ENCODE peak calls at places on chromosomes 11 and 22, in five cellular contexts. Q is heart left ventricle, F is spleen, R is K562, N is prostate gland. D is an unnamed sample.

GRCh38 chr11:75465701-75466531 is 32.9 kb upstream of the KLHL35 start:
- DNase-seq in Q (no peak), F (peak; percentile 79), R (no peak), N (no peak), D (no peak)

GRCh38 chr11:76626266-76626665 is 44.3 kb downstream of the LRRC32 start:
- DNase-seq in Q (no peak), F (no peak), R (no peak), N (no peak), D (no peak)

GRCh38 chr11:134476435-134477021 is 64.5 kb upstream of the B3GAT1 start:
- DNase-seq in Q (no peak), F (no peak), R (no peak), N (no peak), D (no peak)

GRCh38 chr11:76314741-76315090 is 66.2 kb downstream of the THAP12 start:
- DNase-seq in Q (no peak), F (no peak), R (no peak), N (no peak), D (no peak)

GRCh38 chr11:68997124-68997994 is 15.7 kb downstream of the MRGPRF start:
- DNase-seq in Q (no peak), F (peak; percentile 62), R (no peak), N (no peak), D (no peak)

GRCh38 chr22:41021039-41021654 is 70.0 kb downstream of the RBX1 start:
- DNase-seq in Q (no peak), F (peak; percentile 77), R (no peak), N (peak; percentile 4), D (no peak)

GRCh38 chr11:18775492-18776292 is 15.9 kb downstream of the PTPN5 start:
- DNase-seq in Q (peak; percentile 46), F (no peak), R (peak; percentile 78), N (peak; percentile 57), D (no peak)

GRCh38 chr11:94141511-94142307 is 13.1 kb downstream of the PANX1 start:
- DNase-seq in Q (no peak), F (no peak), R (no peak), N (no peak), D (no peak)

GRCh38 chr11:82185925-82186324 is 547.7 kb downstream of the FAM181B start:
- DNase-seq in Q (no peak), F (no peak), R (no peak), N (no peak), D (no peak)

GRCh38 chr11:4061700-4062099 is 32.9 kb upstream of the RRM1 start:
- DNase-seq in Q (no peak), F (no peak), R (no peak), N (no peak), D (no peak)

GRCh38 chr11:67572747-67573419 is 10.7 kb upstream of the GSTP1 start:
- DNase-seq in Q (peak; percentile 65), F (peak; percentile 78), R (peak; percentile 32), N (peak; percentile 43), D (no peak)

GRCh38 chr11:94563176-94563847 is 3.9 kb upstream of the PIWIL4 start:
- DNase-seq in Q (no peak), F (no peak), R (no peak), N (no peak), D (no peak)

GRCh38 chr11:64925536-64926449 is 1.3 kb downstream of the PPP2R5B start:
- DNase-seq in Q (no peak), F (no peak), R (no peak), N (no peak), D (no peak)
- H3K4me3 ChIP-seq in Q (no peak overlapping the region), F (peak overlapping the region; percentile 73), R (peak overlapping the region; percentile 60), N (peak overlapping the region; percentile 97), D (peak overlapping the region; percentile 95)

GRCh38 chr11:9755561-9755960 is 91.7 kb downstream of the SWAP70 start:
- DNase-seq in Q (no peak), F (no peak), R (no peak), N (no peak), D (no peak)

GRCh38 chr11:9756878-9757277 is 93.0 kb downstream of the SWAP70 start:
- DNase-seq in Q (no peak), F (no peak), R (no peak), N (no peak), D (no peak)

GRCh38 chr11:9757809-9758675 is 94.2 kb downstream of the SWAP70 start:
- DNase-seq in Q (peak; percentile 89), F (peak; percentile 98), R (peak; percentile 99), N (peak; percentile 78), D (peak; percentile 45)

GRCh38 chr11:9754041-9754471 is 90.2 kb downstream of the SWAP70 start:
- DNase-seq in Q (no peak), F (no peak), R (no peak), N (no peak), D (no peak)

GRCh38 chr11:9756461-9756860 is 92.6 kb downstream of the SWAP70 start:
- DNase-seq in Q (no peak), F (no peak), R (no peak), N (no peak), D (no peak)
- TF ChIP-seq POLR2A in Q (no peak), F (no peak), R (no peak), N (no peak), D (no peak)

GRCh38 chr11:3016861-3017260 is 24.7 kb upstream of the NAP1L4 start:
- DNase-seq in Q (no peak), F (no peak), R (no peak), N (no peak), D (no peak)

GRCh38 chr11:3022300-3022967 is 30.3 kb upstream of the NAP1L4 start:
- DNase-seq in Q (no peak), F (no peak), R (no peak), N (no peak), D (no peak)

GRCh38 chr11:3022982-3023381 is 30.9 kb upstream of the NAP1L4 start:
- DNase-seq in Q (no peak), F (no peak), R (no peak), N (no peak), D (no peak)

GRCh38 chr11:3020011-3020410 is 27.9 kb upstream of the NAP1L4 start:
- DNase-seq in Q (no peak), F (no peak), R (no peak), N (no peak), D (no peak)

DNA sequence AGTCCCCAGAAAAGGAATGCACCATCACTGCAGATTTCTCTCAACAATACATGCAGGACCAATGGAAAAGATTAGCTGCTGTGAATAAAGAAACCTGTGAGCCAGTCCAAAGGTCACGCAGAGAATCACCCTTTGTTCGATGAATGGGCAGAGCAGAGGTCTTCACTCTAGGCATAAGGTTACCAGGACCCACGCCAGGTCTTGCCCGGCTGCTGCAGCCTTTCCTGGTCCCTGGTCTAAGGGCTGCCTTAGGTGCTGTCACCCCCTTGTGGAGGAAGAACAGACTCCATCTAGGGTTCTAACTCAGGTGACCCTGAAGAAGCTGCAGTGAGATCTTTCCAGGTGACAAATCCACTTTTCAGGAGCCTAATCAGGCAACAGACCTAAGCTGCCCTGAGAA is 29.0 kb upstream of the NAP1L4 start:
- DNase-seq in Q (no peak), F (no peak), R (peak; percentile 62), N (peak; percentile 47), D (no peak)
- H3K36me3 ChIP-seq in Q (peaks cover 21% of the 10 kb centered on the region), F (peaks cover 64% of the 10 kb centered on the region), R (peaks cover 66% of the 10 kb centered on the region), N (peaks cover 4% of the 10 kb centered on the region), D (peaks cover 36% of the 10 kb centered on the region)

DNA sequence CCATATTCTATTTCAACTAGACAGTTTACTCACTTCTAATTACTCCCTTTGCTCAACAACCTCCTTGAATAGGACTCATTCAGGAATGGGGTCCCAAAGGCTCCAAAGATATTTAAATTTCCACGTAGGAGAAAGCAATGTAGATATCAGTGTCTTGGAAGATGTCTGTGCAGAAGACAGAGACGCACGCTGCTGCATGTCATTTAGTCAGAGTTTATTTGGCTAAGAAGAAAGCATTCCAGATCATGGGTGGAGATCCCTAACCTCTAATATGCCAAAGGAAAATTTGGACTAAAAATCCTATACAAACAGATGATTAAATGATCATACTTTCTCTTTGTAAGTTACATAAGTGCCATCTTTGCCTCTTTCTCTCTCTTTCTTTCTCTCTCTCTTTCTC is at the start of gene OR10D3:
- DNase-seq in Q (no peak), F (no peak), R (no peak), N (no peak), D (no peak)
- H3K4me3 ChIP-seq in Q (no peak within 1 kb of the TSS), F (no peak within 1 kb of the TSS), R (no peak within 1 kb of the TSS), N (no peak within 1 kb of the TSS), D (no peak within 1 kb of the TSS)

GRCh38 chr11:123799438-123799837 is 6.7 kb downstream of the OR6M1 start:
- DNase-seq in Q (no peak), F (no peak), R (no peak), N (no peak), D (no peak)
- TF ChIP-seq POLR2A in Q (no peak), F (no peak), R (no peak), N (no peak), D (no peak)

GRCh38 chr11:973237-973636 is 47.6 kb downstream of the AP2A2 start:
- DNase-seq in Q (no peak), F (no peak), R (no peak), N (no peak), D (no peak)
- H3K36me3 ChIP-seq in Q (peaks cover 16% of the 10 kb centered on the region), F (peaks cover 45% of the 10 kb centered on the region), R (peaks cover 50% of the 10 kb centered on the region), N (peaks cover 5% of the 10 kb centered on the region), D (peaks cover 36% of the 10 kb centered on the region)

GRCh38 chr11:33689506-33689905 is 11.1 kb downstream of the C11orf91 start:
- DNase-seq in Q (no peak), F (no peak), R (no peak), N (no peak), D (no peak)
- H3K4me3 ChIP-seq in Q (no peak overlapping the region), F (no peak overlapping the region), R (no peak overlapping the region), N (no peak overlapping the region), D (no peak overlapping the region)

DNA sequence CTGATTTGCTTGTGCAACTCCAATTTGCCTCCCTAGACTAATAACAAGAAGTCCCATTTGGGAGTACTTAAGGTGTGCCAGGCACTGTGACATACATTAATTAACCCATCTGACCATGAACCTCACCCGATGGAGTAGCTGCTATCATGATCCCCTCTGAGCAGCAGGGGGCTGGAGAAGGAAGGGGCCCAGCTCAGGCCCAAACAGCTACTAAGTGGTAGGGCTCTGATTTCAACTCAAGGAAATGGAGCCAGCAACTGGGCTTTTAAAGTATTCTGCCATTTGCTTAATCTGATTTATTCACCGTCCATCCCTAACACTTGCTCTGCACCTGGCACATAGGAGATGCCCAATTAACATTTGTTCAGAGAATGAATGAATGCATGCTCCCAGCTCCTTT is 1.2 kb downstream of the CRYBB1 start:
- DNase-seq in Q (no peak), F (peak; percentile 15), R (no peak), N (no peak), D (no peak)
- TF ChIP-seq POLR2A in Q (no peak), F (no peak), R (no peak), N (no peak), D (no peak)

GRCh38 chr22:29336751-29337490 is 21.4 kb upstream of the RASL10A start:
- DNase-seq in Q (no peak), F (no peak), R (no peak), N (peak; percentile 53), D (no peak)
- H3K36me3 ChIP-seq in Q (peaks cover 5% of the 10 kb centered on the region), F (peaks cover 99% of the 10 kb centered on the region), R (peaks cover 57% of the 10 kb centered on the region), N (peaks cover 14% of the 10 kb centered on the region), D (peaks cover 58% of the 10 kb centered on the region)

GRCh38 chr11:63762662-63763505 is 5.7 kb downstream of the ZFTA start:
- DNase-seq in Q (peak; percentile 57), F (no peak), R (no peak), N (no peak), D (no peak)

GRCh38 chr11:63764712-63765631 is 3.6 kb downstream of the ZFTA start:
- DNase-seq in Q (no peak), F (no peak), R (no peak), N (no peak), D (no peak)

GRCh38 chr11:63764201-63764711 is 4.3 kb downstream of the ZFTA start:
- DNase-seq in Q (peak; percentile 38), F (no peak), R (no peak), N (no peak), D (no peak)

GRCh38 chr11:63761870-63762661 is 6.5 kb downstream of the ZFTA start:
- DNase-seq in Q (peak; percentile 44), F (no peak), R (no peak), N (no peak), D (no peak)

GRCh38 chr11:63763506-63764200 is 4.9 kb downstream of the ZFTA start:
- DNase-seq in Q (peak; percentile 40), F (no peak), R (no peak), N (no peak), D (no peak)
- H3K4me3 ChIP-seq in Q (no peak overlapping the region), F (peak overlapping the region; percentile 9), R (no peak overlapping the region), N (peak overlapping the region; percentile 27), D (peak overlapping the region; percentile 46)